ENCODE peak calls at places on chromosome 16, in six cellular contexts. Y, L, Z, V, P and M are unnamed samples. For H3K4me1, the result is how much of the 10 kb centered on the place peaks cover.

GRCh38 chr16:85870159-85870558 is 28.8 kb upstream of the IRF8 start:
- DNase-seq in Y (no peak), L (no peak), Z (no peak), V (no peak), P (no peak), M (no peak)

GRCh38 chr16:85173981-85174751 is 61.9 kb upstream of the CIBAR2 start:
- DNase-seq in Y (no peak), L (peak), Z (no peak), V (no peak), P (no peak), M (peak)

GRCh38 chr16:70611785-70612303 is 34.5 kb upstream of the IL34 start:
- DNase-seq in Y (no peak), L (no peak), Z (no peak), V (no peak), P (no peak), M (no peak)

GRCh38 chr16:21233521-21234150 is at the start of gene ANKS4B:
- DNase-seq in Y (no peak), L (no peak), Z (no peak), V (peak), P (peak), M (no peak)

GRCh38 chr16:85204242-85205010 is 92.2 kb upstream of the CIBAR2 start:
- DNase-seq in Y (no peak), L (no peak), Z (no peak), V (peak), P (no peak), M (peak)

GRCh38 chr16:62225675-62226074 is 189.4 kb upstream of the CDH8 start:
- DNase-seq in Y (no peak), L (no peak), Z (no peak), V (peak), P (peak), M (peak)

GRCh38 chr16:66918803-66919568 is at the start of gene CDH16:
- DNase-seq in Y (no peak), L (no peak), Z (no peak), V (no peak), P (peak), M (no peak)

GRCh38 chr16:50679676-50680555 is 1.2 kb downstream of the SNX20 start:
- DNase-seq in Y (no peak), L (no peak), Z (no peak), V (no peak), P (no peak), M (no peak)

GRCh38 chr16:67302882-67303434 is 23.6 kb downstream of the KCTD19 start:
- DNase-seq in Y (no peak), L (no peak), Z (no peak), V (no peak), P (no peak), M (no peak)

GRCh38 chr16:1163567-1164055 is 10.7 kb downstream of the CACNA1H start:
- DNase-seq in Y (no peak), L (no peak), Z (no peak), V (no peak), P (no peak), M (no peak)

GRCh38 chr16:4572715-4573114 is 16.6 kb downstream of the C16orf96 start:
- DNase-seq in Y (no peak), L (no peak), Z (no peak), V (no peak), P (no peak), M (no peak)

GRCh38 chr16:86029131-86029741 is 130.3 kb downstream of the IRF8 start:
- DNase-seq in Y (no peak), L (no peak), Z (no peak), V (no peak), P (peak), M (no peak)

GRCh38 chr16:19118938-19119431 is 5.2 kb downstream of the ITPRIPL2 start:
- DNase-seq in Y (no peak), L (no peak), Z (no peak), V (no peak), P (no peak), M (peak)

GRCh38 chr16:81401035-81401950 is 43.3 kb upstream of the CMIP start:
- DNase-seq in Y (no peak), L (peak), Z (no peak), V (no peak), P (peak), M (peak)

GRCh38 chr16:13633381-13633861 is 286.5 kb upstream of the ERCC4 start:
- DNase-seq in Y (no peak), L (no peak), Z (no peak), V (no peak), P (no peak), M (no peak)

GRCh38 chr16:83233153-83233552 is 574.6 kb upstream of the HSBP1 start:
- DNase-seq in Y (no peak), L (no peak), Z (no peak), V (no peak), P (no peak), M (no peak)

GRCh38 chr16:72894291-72895151 is 153.4 kb downstream of the ZFHX3 start:
- DNase-seq in Y (no peak), L (no peak), Z (no peak), V (no peak), P (no peak), M (no peak)
- H3K4me1 ChIP-seq in Y (under half), L (under half), Z (under half), V (under half), P (under half), M (under half)

DNA sequence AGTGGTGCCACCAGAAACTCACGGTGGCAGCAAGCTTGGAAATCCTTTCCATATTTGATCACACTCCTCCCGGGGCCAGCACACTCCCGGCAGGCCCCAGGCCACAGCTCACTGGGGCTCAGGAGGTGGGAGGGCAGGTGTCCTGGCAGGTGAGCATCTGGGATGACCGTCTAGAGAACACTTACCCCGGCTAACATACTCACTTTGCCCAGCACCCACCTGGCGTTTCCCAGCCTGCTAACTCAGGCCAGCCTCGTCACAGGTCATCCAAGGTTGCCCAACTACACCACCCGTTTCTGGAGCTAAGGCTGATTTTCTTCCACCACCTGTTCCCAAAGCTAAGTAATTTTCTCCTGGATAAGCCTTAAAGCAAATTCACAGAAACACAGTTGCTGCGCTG is 24.9 kb downstream of the FBXO31 start:
- DNase-seq in Y (no peak), L (no peak), Z (no peak), V (peak), P (no peak), M (no peak)
- H3K4me1 ChIP-seq in Y (under half), L (under half), Z (under half), V (under half), P (under half), M (under half)

GRCh38 chr16:11667824-11668589 is at the start of gene SNN:
- DNase-seq in Y (peak), L (peak), Z (peak), V (peak), P (peak), M (peak)
- H3K4me1 ChIP-seq in Y (half or more), L (under half), Z (under half), V (under half), P (under half), M (under half)

DNA sequence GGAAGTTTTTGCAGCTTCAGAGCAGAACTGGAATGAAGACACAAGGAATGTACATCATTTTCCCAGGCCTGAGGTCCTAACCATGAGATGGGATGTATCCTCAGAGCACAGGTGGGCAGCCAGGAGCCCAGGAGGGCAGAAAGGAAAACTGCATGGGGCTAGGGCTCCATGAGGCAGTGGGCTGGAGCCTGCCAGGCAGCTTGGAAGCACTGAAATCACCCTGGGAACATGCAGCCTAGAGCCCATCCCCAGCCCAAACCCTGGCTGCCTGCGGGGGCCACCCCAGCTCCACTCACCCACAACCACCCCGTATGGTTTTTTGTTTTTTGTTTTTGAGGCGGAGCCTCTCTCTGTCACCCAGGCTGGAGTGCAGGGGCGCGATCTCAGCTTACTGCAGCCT is 86.2 kb upstream of the SIAH1 start:
- DNase-seq in Y (no peak), L (no peak), Z (no peak), V (no peak), P (no peak), M (no peak)
- H3K4me1 ChIP-seq in Y (under half), L (under half), Z (under half), V (under half), P (under half), M (under half)

DNA sequence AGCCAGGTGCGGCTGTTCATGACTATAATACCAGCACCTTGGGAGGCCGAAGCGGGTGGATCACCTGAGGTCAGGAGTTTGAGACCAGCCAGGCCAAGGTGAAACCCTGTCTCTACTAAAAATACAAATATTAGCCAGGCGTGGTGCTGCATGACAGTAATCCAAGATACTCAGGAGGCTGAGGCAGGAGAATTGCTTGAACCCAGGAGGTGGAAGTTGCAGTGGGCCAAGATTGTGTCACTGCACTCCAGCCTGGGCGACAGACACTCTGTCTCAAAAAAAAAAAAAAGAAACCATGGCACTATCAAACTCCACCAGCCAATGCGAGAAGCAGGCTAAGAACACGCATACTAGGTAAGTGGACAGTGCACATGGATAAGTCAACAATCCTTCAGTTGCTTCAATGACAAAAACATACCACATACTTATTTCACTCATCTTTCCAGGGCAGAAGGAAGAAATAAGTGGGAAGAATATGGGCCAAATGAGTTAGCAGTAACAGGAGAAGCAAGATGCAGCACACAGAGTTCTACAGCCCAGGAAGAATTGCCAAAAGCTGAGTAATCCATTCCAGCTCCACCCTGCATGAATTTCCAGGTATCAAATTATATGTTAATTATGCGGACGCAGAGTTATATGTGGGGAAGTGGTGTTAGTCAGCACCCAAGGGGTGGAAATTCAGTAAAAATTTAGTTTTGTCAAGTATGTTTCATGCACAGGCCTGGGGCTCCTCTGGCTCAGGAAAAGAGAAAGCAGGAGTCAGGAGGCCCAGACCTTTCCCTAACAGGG is 58.5 kb downstream of the ZFHX3 start:
- DNase-seq in Y (no peak), L (peak), Z (no peak), V (no peak), P (no peak), M (peak)
- H3K4me1 ChIP-seq in Y (under half), L (under half), Z (under half), V (under half), P (under half), M (under half)

GRCh38 chr16:55326261-55326802 is 2.3 kb downstream of the IRX6 start:
- DNase-seq in Y (no peak), L (no peak), Z (no peak), V (no peak), P (no peak), M (no peak)
- H3K4me1 ChIP-seq in Y (under half), L (under half), Z (under half), V (under half), P (under half), M (under half)

DNA sequence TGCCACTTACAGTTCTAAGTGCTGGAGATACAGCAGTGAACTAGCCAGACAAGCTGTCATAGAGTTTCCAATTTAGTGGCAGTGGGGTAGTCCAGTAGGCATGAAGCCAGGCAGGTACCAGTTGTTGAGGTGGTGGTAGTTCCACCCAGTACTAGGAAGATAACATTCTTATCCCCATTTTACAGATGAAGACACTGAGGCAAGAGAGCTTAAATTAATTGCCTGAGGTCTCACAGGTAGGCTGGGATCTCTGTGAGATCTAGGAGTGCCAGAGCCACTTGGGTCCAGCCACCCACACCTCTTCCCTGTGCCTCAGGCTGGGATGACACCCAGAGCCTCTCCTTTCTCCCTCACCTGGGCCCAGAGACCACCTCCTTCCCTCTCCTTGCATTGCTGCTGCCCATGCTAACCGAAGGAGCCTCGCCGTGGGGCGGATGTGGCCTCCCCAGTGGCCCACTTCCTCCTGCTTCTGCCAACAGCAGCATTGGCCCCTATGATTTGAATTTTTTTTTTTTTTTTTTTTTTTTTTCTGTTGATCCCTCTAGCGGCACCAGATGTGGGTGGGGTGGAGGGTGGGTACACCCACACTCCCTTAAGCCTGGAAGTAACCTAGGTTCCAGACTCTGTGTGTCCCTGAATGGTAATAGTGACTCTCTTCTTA is 114.0 kb downstream of the PRKCB start:
- DNase-seq in Y (peak), L (no peak), Z (peak), V (no peak), P (peak), M (no peak)
- H3K4me1 ChIP-seq in Y (half or more), L (under half), Z (half or more), V (under half), P (under half), M (under half)

GRCh38 chr16:77431131-77431670 is 3.6 kb downstream of the ADAMTS18 start:
- DNase-seq in Y (no peak), L (no peak), Z (no peak), V (no peak), P (no peak), M (no peak)

GRCh38 chr16:77432264-77432663 is 2.6 kb downstream of the ADAMTS18 start:
- DNase-seq in Y (no peak), L (no peak), Z (no peak), V (no peak), P (no peak), M (no peak)

GRCh38 chr16:77434022-77434364 is 841 bp downstream of the ADAMTS18 start:
- DNase-seq in Y (no peak), L (no peak), Z (no peak), V (no peak), P (no peak), M (no peak)

GRCh38 chr16:77433146-77433545 is 1.7 kb downstream of the ADAMTS18 start:
- DNase-seq in Y (no peak), L (no peak), Z (no peak), V (no peak), P (no peak), M (no peak)

DNA sequence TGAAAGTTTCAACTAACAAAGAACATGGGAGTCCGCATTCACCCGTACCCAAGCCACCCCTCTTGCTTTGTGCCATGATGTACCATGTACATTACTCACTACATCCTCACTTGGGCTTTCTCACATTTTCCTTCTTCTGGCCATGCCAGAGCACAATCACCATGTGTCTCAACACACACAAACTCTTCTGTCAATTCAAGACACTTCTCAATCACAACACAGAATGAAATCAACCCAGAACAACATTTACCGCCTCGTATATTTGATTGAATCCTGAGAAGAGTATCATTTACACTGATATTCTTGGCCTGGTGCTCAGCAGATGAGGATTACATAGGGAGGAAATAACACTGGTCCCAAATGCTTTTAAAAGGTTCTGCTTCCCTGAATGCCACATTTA is 4.5 kb downstream of the ADAMTS18 start:
- DNase-seq in Y (no peak), L (no peak), Z (no peak), V (no peak), P (no peak), M (no peak)
- H3K4me1 ChIP-seq in Y (under half), L (under half), Z (under half), V (under half), P (under half), M (under half)

GRCh38 chr16:89057738-89058137 is 35.9 kb upstream of the ACSF3 start:
- DNase-seq in Y (no peak), L (no peak), Z (no peak), V (no peak), P (no peak), M (no peak)
- H3K4me1 ChIP-seq in Y (under half), L (under half), Z (under half), V (under half), P (under half), M (under half)